ENCODE peak calls at places on chromosomes 4 and X, in eight cellular contexts. Y is LoVo, T is NCI-H1105, H is suprapubic skin, F is NAMALWA, I is substantia nigra, S is EH, L is H9. U is an unnamed sample.

GRCh38 chrX:41332408-41332987 is 1.5 kb upstream of the DDX3X start:
- DNase-seq in Y (no peak), T (no peak), H (no peak), F (peak), I (peak), S (peak), L (no peak), U (no peak)

GRCh38 chrX:50697691-50698090 is 116.3 kb downstream of the SHROOM4 start:
- DNase-seq in Y (peak), T (no peak), H (no peak), F (no peak), I (no peak), S (peak), L (no peak), U (peak)

GRCh38 chr4:103778221-103778620 is 58.4 kb upstream of the TACR3 start:
- DNase-seq in Y (no peak), T (no peak), H (no peak), F (no peak), I (no peak), S (no peak), L (no peak), U (no peak)

GRCh38 chrX:24148535-24149345 is 789 bp upstream of the ZFX start:
- DNase-seq in Y (no peak), T (no peak), H (no peak), F (peak), I (no peak), S (peak), L (no peak), U (peak)

GRCh38 chrX:46317158-46317557 is 228.1 kb downstream of the ZNF674 start:
- DNase-seq in Y (peak), T (no peak), H (no peak), F (no peak), I (no peak), S (no peak), L (no peak), U (no peak)

GRCh38 chr4:15349426-15349825 is 78.4 kb upstream of the C1QTNF7 start:
- DNase-seq in Y (no peak), T (no peak), H (no peak), F (no peak), I (no peak), S (peak), L (no peak), U (peak)

GRCh38 chr4:166895771-166896170 is 338.5 kb downstream of the SPOCK3 start:
- DNase-seq in Y (no peak), T (no peak), H (no peak), F (no peak), I (no peak), S (no peak), L (no peak), U (no peak)

GRCh38 chr4:22090655-22091350 is 142.2 kb upstream of the KCNIP4 start:
- DNase-seq in Y (no peak), T (no peak), H (no peak), F (no peak), I (no peak), S (peak), L (no peak), U (peak)

GRCh38 chrX:39900788-39901170 is 197.0 kb downstream of the BCOR start:
- DNase-seq in Y (no peak), T (no peak), H (no peak), F (no peak), I (no peak), S (no peak), L (no peak), U (peak)

GRCh38 chrX:46579250-46579649 is 5.7 kb downstream of the CHST7 start:
- DNase-seq in Y (no peak), T (no peak), H (no peak), F (no peak), I (no peak), S (no peak), L (no peak), U (no peak)

GRCh38 chr4:2362286-2363055 is 56.0 kb downstream of the ZFYVE28 start:
- DNase-seq in Y (no peak), T (no peak), H (no peak), F (no peak), I (no peak), S (no peak), L (no peak), U (no peak)

GRCh38 chr4:6446130-6446482 is 26.3 kb downstream of the PPP2R2C start:
- DNase-seq in Y (no peak), T (no peak), H (no peak), F (no peak), I (no peak), S (no peak), L (no peak), U (no peak)

GRCh38 chrX:136780241-136780640 is 491 bp downstream of the ARHGEF6 start:
- DNase-seq in Y (no peak), T (no peak), H (no peak), F (peak), I (no peak), S (no peak), L (no peak), U (no peak)

GRCh38 chr4:121564840-121565375 is 131.9 kb downstream of the ANXA5 start:
- DNase-seq in Y (no peak), T (no peak), H (no peak), F (no peak), I (no peak), S (peak), L (no peak), U (no peak)

GRCh38 chrX:82218361-82218760 is 1016.5 kb downstream of the SH3BGRL start:
- DNase-seq in Y (peak), T (no peak), H (no peak), F (peak), I (no peak), S (no peak), L (no peak), U (peak)

GRCh38 chr4:145545538-145546224 is 64.0 kb downstream of the SMAD1 start:
- DNase-seq in Y (peak), T (no peak), H (no peak), F (no peak), I (no peak), S (peak), L (no peak), U (peak)

GRCh38 chrX:29652484-29652883 is 562.9 kb upstream of the MAGEB2 start:
- DNase-seq in Y (no peak), T (no peak), H (no peak), F (no peak), I (no peak), S (peak), L (no peak), U (peak)

GRCh38 chr4:112214397-112215264 is 17.0 kb upstream of the AP1AR start:
- DNase-seq in Y (peak), T (no peak), H (no peak), F (peak), I (no peak), S (peak), L (no peak), U (peak)

GRCh38 chr4:155900402-155900801 is 3.1 kb upstream of the TDO2 start:
- DNase-seq in Y (no peak), T (no peak), H (no peak), F (no peak), I (no peak), S (peak), L (no peak), U (peak)

U was measured in fibroblast of gingiva.